ENCODE peak calls at places on chromosome 11, in five cellular contexts. H is GM10248, E is A549, K is tibial nerve, X is cardiac muscle cell. C is an unnamed sample.
A peak's percentile ranks its signal among the peaks of the same experiment; 100 is the strongest.

GRCh38 chr11:90288207-90288821 is 65.5 kb upstream of the CHORDC1 start:
- DNase-seq in H (peak; percentile 17), E (peak; percentile 30), K (no peak), X (peak; percentile 9), C (peak; percentile 34)

GRCh38 chr11:104738918-104739317 is 159.3 kb downstream of the CASP12 start:
- DNase-seq in H (no peak), E (no peak), K (no peak), X (no peak), C (no peak)

GRCh38 chr11:65629579-65629978 is 8.3 kb upstream of the SIPA1 start:
- DNase-seq in H (no peak), E (no peak), K (no peak), X (no peak), C (no peak)

GRCh38 chr11:71489311-71490043 is 36.5 kb downstream of the NADSYN1 start:
- DNase-seq in H (peak; percentile 86), E (peak; percentile 27), K (no peak), X (peak; percentile 47), C (peak; percentile 87)

GRCh38 chr11:10943968-10944367 is 86.1 kb upstream of the ZBED5 start:
- DNase-seq in H (no peak), E (no peak), K (no peak), X (peak; percentile 80), C (no peak)

GRCh38 chr11:80390546-80390945 is 949.7 kb upstream of the TENM4 start:
- DNase-seq in H (no peak), E (no peak), K (no peak), X (no peak), C (no peak)

GRCh38 chr11:63970902-63971301 is 3.5 kb upstream of the COX8A start:
- DNase-seq in H (no peak), E (no peak), K (no peak), X (no peak), C (no peak)

GRCh38 chr11:76266269-76266668 is 60.0 kb upstream of the WNT11 start:
- DNase-seq in H (no peak), E (peak; percentile 71), K (peak; percentile 61), X (peak; percentile 69), C (no peak)

GRCh38 chr11:3058753-3059664 is 1.8 kb upstream of the CARS1 start:
- DNase-seq in H (no peak), E (no peak), K (no peak), X (peak; percentile 71), C (no peak)

GRCh38 chr11:93933230-93933629 is 82.8 kb upstream of the VSTM5 start:
- DNase-seq in H (no peak), E (no peak), K (no peak), X (peak; percentile 14), C (no peak)

GRCh38 chr11:119513141-119513805 is 90.3 kb upstream of the THY1 start:
- DNase-seq in H (no peak), E (no peak), K (no peak), X (no peak), C (no peak)

GRCh38 chr11:102734650-102735049 is 9.9 kb upstream of the MMP8 start:
- DNase-seq in H (no peak), E (no peak), K (no peak), X (no peak), C (no peak)

GRCh38 chr11:133992121-133992520 is 35.4 kb upstream of the IGSF9B start:
- DNase-seq in H (no peak), E (no peak), K (no peak), X (no peak), C (no peak)

GRCh38 chr11:58567889-58568512 is 7.7 kb downstream of the LPXN start:
- DNase-seq in H (peak; percentile 45), E (peak; percentile 44), K (peak; percentile 58), X (peak; percentile 75), C (peak; percentile 24)

GRCh38 chr11:34183840-34184358 is 78.5 kb downstream of the NAT10 start:
- DNase-seq in H (no peak), E (no peak), K (no peak), X (no peak), C (no peak)

GRCh38 chr11:46210133-46210636 is 67.3 kb upstream of the CREB3L1 start:
- DNase-seq in H (peak; percentile 51), E (peak; percentile 25), K (no peak), X (peak; percentile 89), C (peak; percentile 44)

GRCh38 chr11:55357560-55358184 is 10.1 kb upstream of the OR4A15 start:
- DNase-seq in H (no peak), E (no peak), K (no peak), X (no peak), C (no peak)
- TF ChIP-seq CTCF in H (no peak), E (no peak), K (no peak), X (no peak), C (no peak)

GRCh38 chr11:31915867-31916266 is 104.7 kb upstream of the PAX6 start:
- DNase-seq in H (no peak), E (no peak), K (no peak), X (no peak), C (no peak)
- TF ChIP-seq CTCF in H (no peak), E (no peak), K (no peak), X (no peak), C (no peak)

GRCh38 chr11:120715239-120715638 is 203.7 kb downstream of the GRIK4 start:
- DNase-seq in H (peak; percentile 66), E (peak; percentile 18), K (no peak), X (peak; percentile 21), C (peak; percentile 70)
- TF ChIP-seq CTCF in H (peak; percentile 26), E (peak; percentile 14), K (peak; percentile 26), X (peak; percentile 56), C (peak; percentile 60)

DNA sequence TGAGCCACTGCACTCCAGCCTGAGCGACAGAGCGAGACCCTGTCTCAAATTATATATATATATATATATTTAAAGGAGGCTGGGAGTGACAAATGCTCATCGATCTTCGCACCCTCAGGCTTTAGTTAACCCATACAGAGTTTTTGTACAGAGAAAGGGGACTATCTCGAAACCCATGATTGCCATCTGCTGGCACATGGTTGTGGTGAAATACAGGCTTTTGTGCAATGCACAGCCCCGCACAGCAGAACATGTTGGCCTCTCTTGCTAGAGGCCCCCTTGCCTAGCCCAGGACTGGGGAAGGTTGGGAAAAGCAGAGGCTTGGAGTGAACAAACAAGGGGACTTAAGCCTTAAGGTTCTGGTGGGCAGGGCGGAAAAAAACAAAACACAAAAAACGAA is 3.6 kb downstream of the MYBPC3 start:
- DNase-seq in H (no peak), E (peak; percentile 50), K (no peak), X (peak; percentile 43), C (peak; percentile 68)
- TF ChIP-seq CTCF in H (peak; percentile 8), E (peak; percentile 33), K (no peak), X (peak; percentile 14), C (peak; percentile 31)

GRCh38 chr11:15161746-15162145 is 47.0 kb downstream of the INSC start:
- DNase-seq in H (no peak), E (no peak), K (no peak), X (no peak), C (no peak)

GRCh38 chr11:15157181-15157580 is 42.5 kb downstream of the INSC start:
- DNase-seq in H (no peak), E (no peak), K (no peak), X (peak; percentile 42), C (no peak)

GRCh38 chr11:15157738-15158137 is 43.0 kb downstream of the INSC start:
- DNase-seq in H (no peak), E (no peak), K (no peak), X (no peak), C (no peak)

GRCh38 chr11:15158351-15159015 is 43.8 kb downstream of the INSC start:
- DNase-seq in H (no peak), E (no peak), K (no peak), X (peak; percentile 42), C (no peak)

GRCh38 chr11:15159085-15159484 is 44.4 kb downstream of the INSC start:
- DNase-seq in H (peak; percentile 24), E (peak; percentile 11), K (no peak), X (peak; percentile 29), C (peak; percentile 40)
- TF ChIP-seq CTCF in H (peak; percentile 14), E (peak; percentile 21), K (no peak), X (peak; percentile 56), C (peak; percentile 33)

GRCh38 chr11:13966486-13966885 is 4.0 kb downstream of the SPON1 start:
- DNase-seq in H (no peak), E (no peak), K (no peak), X (no peak), C (no peak)

GRCh38 chr11:13972958-13973357 is 10.4 kb downstream of the SPON1 start:
- DNase-seq in H (no peak), E (no peak), K (no peak), X (no peak), C (no peak)

GRCh38 chr11:13970986-13971385 is 8.5 kb downstream of the SPON1 start:
- DNase-seq in H (no peak), E (peak; percentile 28), K (no peak), X (no peak), C (no peak)

GRCh38 chr11:13972033-13972910 is 9.7 kb downstream of the SPON1 start:
- DNase-seq in H (no peak), E (no peak), K (peak; percentile 32), X (peak; percentile 71), C (no peak)
- TF ChIP-seq CTCF in H (no peak), E (no peak), K (no peak), X (no peak), C (no peak)

GRCh38 chr11:1868636-1869291 is 15.9 kb downstream of the LSP1 start:
- DNase-seq in H (no peak), E (no peak), K (no peak), X (no peak), C (no peak)

GRCh38 chr11:1870721-1871466 is 18.0 kb downstream of the LSP1 start:
- DNase-seq in H (no peak), E (no peak), K (no peak), X (no peak), C (no peak)

GRCh38 chr11:1870326-1870696 is 17.4 kb downstream of the LSP1 start:
- DNase-seq in H (no peak), E (no peak), K (no peak), X (no peak), C (no peak)

GRCh38 chr11:1868056-1868635 is 15.3 kb downstream of the LSP1 start:
- DNase-seq in H (no peak), E (no peak), K (no peak), X (no peak), C (no peak)

DNA sequence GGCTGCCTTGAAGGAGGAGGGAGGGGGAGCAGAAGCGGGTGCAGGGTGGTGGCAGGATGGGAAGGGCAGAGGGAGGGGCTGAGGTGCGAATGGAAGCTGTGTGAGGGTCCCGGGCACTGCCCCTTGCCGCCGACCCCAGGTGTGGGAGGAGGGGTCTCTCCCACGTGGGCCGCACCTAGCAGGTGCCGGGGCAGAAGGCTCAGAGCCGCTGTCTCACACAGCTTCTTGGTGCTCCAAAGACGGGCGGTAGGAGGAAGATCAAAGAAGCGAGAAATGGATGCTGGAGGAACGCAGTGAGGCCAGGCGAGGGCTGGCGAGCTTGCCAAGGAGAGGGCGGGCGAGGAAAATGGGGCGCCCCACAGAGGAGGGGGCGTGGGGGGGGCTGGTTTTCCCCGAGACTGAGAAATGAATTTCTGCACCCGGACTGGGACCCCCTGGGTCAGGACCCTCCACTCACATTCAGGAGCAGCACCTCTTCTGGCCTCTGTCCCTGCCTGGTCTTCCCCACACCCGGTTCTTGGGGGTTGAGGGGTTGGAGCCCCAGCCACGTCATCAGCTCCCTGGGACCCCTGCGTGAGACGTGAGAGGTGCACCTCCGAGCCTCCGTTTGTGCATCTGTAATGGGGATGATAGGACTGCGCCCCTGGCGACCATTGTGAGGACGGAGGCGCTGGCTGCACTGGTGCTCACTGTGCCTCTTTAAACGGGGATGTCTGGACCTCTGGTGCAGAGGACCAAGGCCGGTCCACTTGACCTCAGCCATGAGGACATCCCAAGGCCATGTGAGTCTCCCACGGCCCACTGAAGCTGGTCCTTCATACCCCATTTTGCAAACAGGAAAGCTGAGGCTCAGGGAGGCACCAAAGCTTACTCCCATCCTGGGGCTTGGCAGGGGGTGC is 16.8 kb downstream of the LSP1 start:
- DNase-seq in H (no peak), E (peak; percentile 79), K (peak; percentile 50), X (no peak), C (no peak)
- TF ChIP-seq CTCF in H (no peak), E (peak; percentile 51), K (peak; percentile 31), X (peak; percentile 24), C (no peak)

C was measured in GM13977.